ENCODE peak calls at places on chromosomes 5 and 9, in seven cellular contexts. V is SJSA1, L is adrenal gland, W is A673, C is left ventricle myocardium inferior, U is heart left ventricle, G is MM.1S. O is an unnamed sample.
A peak's percentile ranks its signal among the peaks of the same experiment; 100 is the strongest.

GRCh38 chr5:96788112-96788749 is 19.5 kb downstream of the ERAP1 start:
- DNase-seq in V (no peak), L (no peak), W (no peak), C (no peak), U (no peak), G (no peak), O (no peak)

GRCh38 chr5:11166906-11167305 is 405.9 kb upstream of the DAP start:
- DNase-seq in V (no peak), L (peak; percentile 32), W (no peak), C (no peak), U (no peak), G (no peak), O (no peak)

GRCh38 chr9:27785714-27786100 is 212.4 kb upstream of the C9orf72 start:
- DNase-seq in V (no peak), L (no peak), W (peak; percentile 83), C (no peak), U (no peak), G (no peak), O (no peak)

GRCh38 chr5:89374818-89375521 is 492.0 kb upstream of the MEF2C start:
- DNase-seq in V (no peak), L (no peak), W (no peak), C (no peak), U (no peak), G (no peak), O (no peak)

GRCh38 chr5:119131530-119132313 is 60.8 kb downstream of the DMXL1 start:
- DNase-seq in V (no peak), L (no peak), W (no peak), C (no peak), U (no peak), G (no peak), O (no peak)

GRCh38 chr5:39255406-39255805 is 36.0 kb upstream of the FYB1 start:
- DNase-seq in V (no peak), L (no peak), W (no peak), C (no peak), U (no peak), G (no peak), O (no peak)

GRCh38 chr5:40906351-40906751 is 2.9 kb upstream of the C7 start:
- DNase-seq in V (no peak), L (no peak), W (no peak), C (no peak), U (no peak), G (no peak), O (no peak)

GRCh38 chr9:100445903-100446549 is 19.1 kb downstream of the MSANTD3 start:
- DNase-seq in V (no peak), L (no peak), W (no peak), C (no peak), U (no peak), G (no peak), O (no peak)

GRCh38 chr9:6715755-6716643 is 41.8 kb upstream of the KDM4C start:
- DNase-seq in V (no peak), L (peak; percentile 64), W (no peak), C (peak; percentile 70), U (peak; percentile 58), G (no peak), O (peak; percentile 56)

GRCh38 chr9:69801994-69802393 is 18.6 kb upstream of the CFAP95 start:
- DNase-seq in V (no peak), L (no peak), W (no peak), C (no peak), U (no peak), G (no peak), O (no peak)

GRCh38 chr5:107743357-107744000 is 72.7 kb upstream of the EFNA5 start:
- DNase-seq in V (peak; percentile 8), L (no peak), W (peak; percentile 1), C (no peak), U (no peak), G (no peak), O (no peak)

GRCh38 chr5:111113678-111114077 is 21.5 kb downstream of the WDR36 start:
- DNase-seq in V (no peak), L (no peak), W (no peak), C (no peak), U (no peak), G (no peak), O (no peak)

GRCh38 chr5:58961631-58962280 is 378.9 kb downstream of the RAB3C start:
- DNase-seq in V (no peak), L (no peak), W (no peak), C (no peak), U (no peak), G (no peak), O (no peak)

GRCh38 chr5:116273458-116274242 is 188.8 kb downstream of the COMMD10 start:
- DNase-seq in V (no peak), L (no peak), W (no peak), C (no peak), U (no peak), G (no peak), O (no peak)

GRCh38 chr9:36893911-36894310 is 140.2 kb downstream of the PAX5 start:
- DNase-seq in V (no peak), L (no peak), W (no peak), C (no peak), U (no peak), G (no peak), O (no peak)

GRCh38 chr5:74952406-74952805 is 86.2 kb upstream of the FAM169A start:
- DNase-seq in V (no peak), L (no peak), W (no peak), C (no peak), U (no peak), G (no peak), O (no peak)

GRCh38 chr5:37501152-37501551 is 122.0 kb downstream of the WDR70 start:
- DNase-seq in V (peak; percentile 48), L (no peak), W (no peak), C (no peak), U (no peak), G (no peak), O (no peak)

GRCh38 chr5:10365800-10366199 is 12.3 kb downstream of the MARCHF6 start:
- DNase-seq in V (no peak), L (no peak), W (no peak), C (no peak), U (no peak), G (no peak), O (no peak)

GRCh38 chr9:132168347-132168746 is 6.5 kb downstream of the NTNG2 start:
- DNase-seq in V (no peak), L (no peak), W (peak; percentile 43), C (no peak), U (peak; percentile 71), G (no peak), O (no peak)

GRCh38 chr5:122253794-122254193 is 58.2 kb upstream of the SNCAIP start:
- DNase-seq in V (no peak), L (no peak), W (no peak), C (no peak), U (no peak), G (no peak), O (no peak)

GRCh38 chr5:34585601-34586104 is 70.5 kb upstream of the RAI14 start:
- DNase-seq in V (peak; percentile 36), L (no peak), W (no peak), C (no peak), U (no peak), G (no peak), O (no peak)

GRCh38 chr9:37936965-37937364 is 33.0 kb upstream of the SLC25A51 start:
- DNase-seq in V (peak; percentile 22), L (no peak), W (peak; percentile 39), C (no peak), U (peak; percentile 77), G (no peak), O (no peak)

GRCh38 chr9:101354143-101354764 is 30.6 kb downstream of the BAAT start:
- DNase-seq in V (no peak), L (no peak), W (no peak), C (no peak), U (no peak), G (no peak), O (no peak)

GRCh38 chr5:178068293-178068692 is 45.0 kb upstream of the N4BP3 start:
- DNase-seq in V (no peak), L (no peak), W (peak; percentile 25), C (no peak), U (no peak), G (no peak), O (no peak)

GRCh38 chr9:98465799-98466198 is 210.3 kb upstream of the TBC1D2 start:
- DNase-seq in V (no peak), L (no peak), W (no peak), C (no peak), U (no peak), G (no peak), O (no peak)

GRCh38 chr9:133605856-133606721 is 3.1 kb downstream of the FAM163B start:
- DNase-seq in V (no peak), L (no peak), W (no peak), C (no peak), U (no peak), G (no peak), O (no peak)

GRCh38 chr9:32565967-32566366 is 7.0 kb downstream of the NDUFB6 start:
- DNase-seq in V (no peak), L (no peak), W (no peak), C (no peak), U (no peak), G (no peak), O (no peak)

GRCh38 chr5:26669031-26669430 is 369.4 kb downstream of the CDH9 start:
- DNase-seq in V (no peak), L (no peak), W (no peak), C (no peak), U (no peak), G (no peak), O (no peak)

GRCh38 chr5:26669523-26669922 is 368.9 kb downstream of the CDH9 start:
- DNase-seq in V (no peak), L (no peak), W (no peak), C (no peak), U (peak; percentile 14), G (no peak), O (no peak)
- H3K36me3 ChIP-seq in V (no peaks in the 10 kb centered on the region), L (no peaks in the 10 kb centered on the region), W (no peaks in the 10 kb centered on the region), C (no peaks in the 10 kb centered on the region), U (no peaks in the 10 kb centered on the region), G (no peaks in the 10 kb centered on the region), O (no peaks in the 10 kb centered on the region)

GRCh38 chr5:151569132-151570046 is 21.7 kb downstream of the FAT2 start:
- DNase-seq in V (no peak), L (no peak), W (no peak), C (no peak), U (peak; percentile 44), G (no peak), O (no peak)
- H3K36me3 ChIP-seq in V (no peaks in the 10 kb centered on the region), L (no peaks in the 10 kb centered on the region), W (no peaks in the 10 kb centered on the region), C (no peaks in the 10 kb centered on the region), U (no peaks in the 10 kb centered on the region), G (no peaks in the 10 kb centered on the region), O (no peaks in the 10 kb centered on the region)

GRCh38 chr5:113562828-113563400 is 49.4 kb downstream of the YTHDC2 start:
- DNase-seq in V (no peak), L (no peak), W (no peak), C (no peak), U (no peak), G (no peak), O (no peak)
- H3K36me3 ChIP-seq in V (peaks cover 58% of the 10 kb centered on the region), L (peaks cover 30% of the 10 kb centered on the region), W (peaks cover 16% of the 10 kb centered on the region), C (peaks cover 86% of the 10 kb centered on the region), U (peaks cover 18% of the 10 kb centered on the region), G (peaks cover 4% of the 10 kb centered on the region), O (peaks cover 4% of the 10 kb centered on the region)

GRCh38 chr5:160846642-160847041 is 5.4 kb downstream of the ATP10B start:
- DNase-seq in V (no peak), L (no peak), W (no peak), C (no peak), U (no peak), G (no peak), O (no peak)
- H3K36me3 ChIP-seq in V (no peaks in the 10 kb centered on the region), L (no peaks in the 10 kb centered on the region), W (no peaks in the 10 kb centered on the region), C (no peaks in the 10 kb centered on the region), U (no peaks in the 10 kb centered on the region), G (no peaks in the 10 kb centered on the region), O (no peaks in the 10 kb centered on the region)

GRCh38 chr5:134568761-134569725 is 43.6 kb downstream of the JADE2 start:
- DNase-seq in V (no peak), L (peak; percentile 98), W (no peak), C (peak; percentile 81), U (peak; percentile 90), G (no peak), O (no peak)
- H3K36me3 ChIP-seq in V (peaks cover 83% of the 10 kb centered on the region), L (peaks cover 70% of the 10 kb centered on the region), W (no peaks in the 10 kb centered on the region), C (peaks cover 86% of the 10 kb centered on the region), U (peaks cover 31% of the 10 kb centered on the region), G (no peaks in the 10 kb centered on the region), O (peaks cover 17% of the 10 kb centered on the region)

O was measured in HCT116.